ENCODE peak calls at places on chromosomes 11 and 22, in six cellular contexts. One of them, this sample, is unnamed. For H3K4me1, the result is how much of the 10 kb centered on the place peaks cover.

GRCh38 chr11:72223615-72224586 is 666 bp upstream of the INPPL1 start:
- DNase-seq in neural progenitor cell: peak
- DNase-seq in OCI-LY7: peak
- DNase-seq in hepatocyte: peak
- DNase-seq in PC-9: peak
- DNase-seq in PC-3: peak
- DNase-seq in this sample: peak

GRCh38 chr22:37485006-37485713 is 1.0 kb downstream of the MFNG start:
- DNase-seq in OCI-LY7: peak
- DNase-seq in neural progenitor cell: no peak
- DNase-seq in PC-9: no peak
- DNase-seq in PC-3: no peak
- DNase-seq in hepatocyte: no peak
- DNase-seq in this sample: peak

GRCh38 chr22:35664955-35665577 is 16.8 kb downstream of the APOL6 start:
- DNase-seq in PC-9: no peak
- DNase-seq in PC-3: no peak
- DNase-seq in hepatocyte: no peak
- DNase-seq in neural progenitor cell: no peak
- DNase-seq in OCI-LY7: peak
- DNase-seq in this sample: no peak

GRCh38 chr11:57638005-57638760 is 11.5 kb downstream of the YPEL4 start:
- DNase-seq in hepatocyte: peak
- DNase-seq in PC-3: peak
- DNase-seq in neural progenitor cell: peak
- DNase-seq in OCI-LY7: no peak
- DNase-seq in PC-9: peak
- DNase-seq in this sample: peak

GRCh38 chr11:110179064-110179463 is 85.9 kb downstream of the ZC3H12C start:
- DNase-seq in neural progenitor cell: no peak
- DNase-seq in PC-9: no peak
- DNase-seq in OCI-LY7: no peak
- DNase-seq in hepatocyte: no peak
- DNase-seq in PC-3: no peak
- DNase-seq in this sample: no peak

GRCh38 chr11:67498544-67498972 is 6.6 kb downstream of the PITPNM1 start:
- DNase-seq in PC-3: no peak
- DNase-seq in hepatocyte: no peak
- DNase-seq in OCI-LY7: no peak
- DNase-seq in neural progenitor cell: no peak
- DNase-seq in PC-9: no peak
- DNase-seq in this sample: no peak

GRCh38 chr11:129974237-129974636 is 28.4 kb downstream of the PRDM10 start:
- DNase-seq in PC-3: no peak
- DNase-seq in neural progenitor cell: no peak
- DNase-seq in hepatocyte: no peak
- DNase-seq in PC-9: no peak
- DNase-seq in OCI-LY7: no peak
- DNase-seq in this sample: no peak

GRCh38 chr11:120304526-120304925 is 20.6 kb upstream of the TLCD5 start:
- DNase-seq in neural progenitor cell: no peak
- DNase-seq in hepatocyte: peak
- DNase-seq in PC-3: peak
- DNase-seq in PC-9: no peak
- DNase-seq in OCI-LY7: no peak
- DNase-seq in this sample: no peak

GRCh38 chr11:111303476-111303875 is 5.1 kb downstream of the POU2AF3 start:
- DNase-seq in OCI-LY7: peak
- DNase-seq in PC-9: peak
- DNase-seq in neural progenitor cell: no peak
- DNase-seq in PC-3: peak
- DNase-seq in hepatocyte: peak
- DNase-seq in this sample: peak

GRCh38 chr22:37898441-37899181 is 7.5 kb upstream of the MICALL1 start:
- DNase-seq in OCI-LY7: no peak
- DNase-seq in neural progenitor cell: no peak
- DNase-seq in PC-9: peak
- DNase-seq in PC-3: no peak
- DNase-seq in hepatocyte: no peak
- DNase-seq in this sample: peak

GRCh38 chr22:49827307-49827852 is 293 bp downstream of the BRD1 start:
- DNase-seq in hepatocyte: peak
- DNase-seq in PC-9: no peak
- DNase-seq in PC-3: no peak
- DNase-seq in OCI-LY7: no peak
- DNase-seq in neural progenitor cell: peak
- DNase-seq in this sample: peak

GRCh38 chr11:43904737-43905515 is 24.3 kb downstream of the ALKBH3 start:
- DNase-seq in OCI-LY7: no peak
- DNase-seq in neural progenitor cell: no peak
- DNase-seq in PC-3: no peak
- DNase-seq in hepatocyte: no peak
- DNase-seq in PC-9: no peak
- DNase-seq in this sample: no peak

GRCh38 chr22:46024136-46024840 is 47.3 kb upstream of the WNT7B start:
- DNase-seq in OCI-LY7: no peak
- DNase-seq in PC-9: no peak
- DNase-seq in PC-3: no peak
- DNase-seq in hepatocyte: no peak
- DNase-seq in neural progenitor cell: no peak
- DNase-seq in this sample: peak

GRCh38 chr11:116874251-116874650 is 36.8 kb upstream of the APOA1 start:
- DNase-seq in PC-3: no peak
- DNase-seq in PC-9: no peak
- DNase-seq in neural progenitor cell: no peak
- DNase-seq in hepatocyte: peak
- DNase-seq in OCI-LY7: no peak
- DNase-seq in this sample: peak

DNA sequence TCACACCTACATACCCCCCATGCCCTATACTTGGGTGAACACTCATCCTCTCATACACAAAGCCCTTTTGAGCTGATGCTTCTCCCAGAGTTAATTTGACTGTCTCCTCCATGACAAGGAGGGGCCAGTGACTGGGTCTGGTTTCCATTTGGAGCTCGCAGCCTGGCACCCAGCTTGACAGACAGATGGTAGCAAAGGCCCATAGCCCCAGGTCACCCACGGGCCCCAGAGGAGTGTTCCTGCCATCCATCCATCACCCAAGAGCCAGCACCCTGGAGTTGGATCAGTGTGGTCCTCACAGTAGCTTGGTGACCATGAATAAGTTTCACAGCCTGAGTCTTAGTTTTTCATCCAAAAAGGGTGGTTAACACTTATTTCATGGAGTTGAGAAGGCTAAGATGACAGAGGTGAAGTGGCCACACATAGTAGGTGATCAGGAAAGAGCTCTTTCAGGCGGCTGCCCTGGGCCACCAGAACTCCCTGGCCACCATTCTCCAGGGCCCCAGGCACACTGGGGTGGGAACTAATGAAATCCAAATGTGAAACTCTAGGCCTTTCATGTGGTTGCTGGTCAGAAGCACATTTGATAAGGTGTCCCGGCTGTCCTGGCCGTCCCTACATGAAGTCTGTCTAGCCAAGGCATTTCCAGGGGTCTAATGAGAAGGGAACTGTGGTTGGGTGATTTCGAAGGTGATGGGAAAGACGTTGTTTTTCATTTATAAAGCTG is 42.4 kb downstream of the LIF start:
- DNase-seq in neural progenitor cell: no peak
- DNase-seq in hepatocyte: no peak
- DNase-seq in PC-9: no peak
- DNase-seq in OCI-LY7: no peak
- DNase-seq in PC-3: no peak
- DNase-seq in this sample: no peak
- H2AFZ ChIP-seq in neural progenitor cell: no peak
- H2AFZ ChIP-seq in hepatocyte: no peak
- H2AFZ ChIP-seq in PC-9: no peak
- H2AFZ ChIP-seq in OCI-LY7: no peak
- H2AFZ ChIP-seq in PC-3: no peak
- H2AFZ ChIP-seq in this sample: no peak

GRCh38 chr11:96154802-96155520 is 188.0 kb downstream of the MAML2 start:
- DNase-seq in neural progenitor cell: no peak
- DNase-seq in OCI-LY7: no peak
- DNase-seq in PC-9: no peak
- DNase-seq in hepatocyte: no peak
- DNase-seq in PC-3: peak
- DNase-seq in this sample: peak

GRCh38 chr11:96150609-96151008 is 192.4 kb downstream of the MAML2 start:
- DNase-seq in PC-9: no peak
- DNase-seq in OCI-LY7: no peak
- DNase-seq in PC-3: no peak
- DNase-seq in neural progenitor cell: no peak
- DNase-seq in hepatocyte: no peak
- DNase-seq in this sample: no peak

GRCh38 chr11:96152623-96153022 is 190.4 kb downstream of the MAML2 start:
- DNase-seq in OCI-LY7: no peak
- DNase-seq in neural progenitor cell: peak
- DNase-seq in PC-9: no peak
- DNase-seq in PC-3: no peak
- DNase-seq in hepatocyte: no peak
- DNase-seq in this sample: no peak

GRCh38 chr11:96149743-96150555 is 193.0 kb downstream of the MAML2 start:
- DNase-seq in neural progenitor cell: no peak
- DNase-seq in PC-3: peak
- DNase-seq in PC-9: no peak
- DNase-seq in hepatocyte: peak
- DNase-seq in OCI-LY7: no peak
- DNase-seq in this sample: peak

GRCh38 chr11:96151501-96151900 is 191.5 kb downstream of the MAML2 start:
- DNase-seq in OCI-LY7: no peak
- DNase-seq in neural progenitor cell: no peak
- DNase-seq in PC-3: no peak
- DNase-seq in hepatocyte: no peak
- DNase-seq in PC-9: no peak
- DNase-seq in this sample: no peak
- H3K4me1 ChIP-seq in OCI-LY7: under half
- H3K4me1 ChIP-seq in neural progenitor cell: under half
- H3K4me1 ChIP-seq in PC-3: half or more
- H3K4me1 ChIP-seq in hepatocyte: under half
- H3K4me1 ChIP-seq in PC-9: under half
- H3K4me1 ChIP-seq in this sample: half or more

DNA sequence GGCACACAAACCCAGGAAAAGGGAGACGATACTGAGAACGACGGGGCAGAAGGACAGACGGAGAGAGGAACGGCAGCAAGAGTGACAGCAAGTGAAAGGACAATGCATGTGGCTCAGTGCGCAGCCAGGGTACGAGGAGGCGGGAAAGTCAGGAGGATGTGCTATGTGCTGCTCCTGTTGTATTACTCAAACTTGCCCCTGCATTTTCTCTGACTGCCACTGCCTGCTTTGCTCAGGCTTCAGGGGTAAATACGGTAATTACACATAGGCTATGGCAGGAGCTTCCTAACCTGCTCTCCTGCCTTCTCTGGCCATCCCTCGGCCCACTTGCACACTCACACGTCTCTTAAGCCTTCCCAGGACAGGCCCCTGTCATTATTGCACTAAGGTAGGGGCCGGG is 94.8 kb downstream of the FEZ1 start:
- DNase-seq in hepatocyte: no peak
- DNase-seq in OCI-LY7: no peak
- DNase-seq in PC-3: no peak
- DNase-seq in PC-9: no peak
- DNase-seq in neural progenitor cell: no peak
- DNase-seq in this sample: no peak
- H2AFZ ChIP-seq in hepatocyte: no peak
- H2AFZ ChIP-seq in OCI-LY7: no peak
- H2AFZ ChIP-seq in PC-3: no peak
- H2AFZ ChIP-seq in PC-9: no peak
- H2AFZ ChIP-seq in neural progenitor cell: no peak
- H2AFZ ChIP-seq in this sample: no peak

GRCh38 chr11:83079820-83080219 is 8.1 kb upstream of the RAB30 start:
- DNase-seq in PC-3: no peak
- DNase-seq in neural progenitor cell: no peak
- DNase-seq in OCI-LY7: no peak
- DNase-seq in PC-9: no peak
- DNase-seq in hepatocyte: no peak
- DNase-seq in this sample: no peak
- H3K4me1 ChIP-seq in PC-3: under half
- H3K4me1 ChIP-seq in neural progenitor cell: under half
- H3K4me1 ChIP-seq in OCI-LY7: under half
- H3K4me1 ChIP-seq in PC-9: under half
- H3K4me1 ChIP-seq in hepatocyte: under half
- H3K4me1 ChIP-seq in this sample: under half

GRCh38 chr22:28989484-28989883 is 72.1 kb downstream of the C22orf31 start:
- DNase-seq in OCI-LY7: no peak
- DNase-seq in neural progenitor cell: no peak
- DNase-seq in hepatocyte: no peak
- DNase-seq in PC-9: no peak
- DNase-seq in PC-3: no peak
- DNase-seq in this sample: peak
- H2AFZ ChIP-seq in OCI-LY7: no peak
- H2AFZ ChIP-seq in neural progenitor cell: no peak
- H2AFZ ChIP-seq in hepatocyte: no peak
- H2AFZ ChIP-seq in PC-9: no peak
- H2AFZ ChIP-seq in PC-3: no peak
- H2AFZ ChIP-seq in this sample: no peak